ENCODE peak calls at places on chromosomes 6 and 20, in five cellular contexts. J, I, R, K and Q are unnamed samples.

GRCh38 chr20:49278817-49279676 is 1.2 kb upstream of the ZNFX1 start:
- DNase-seq in J (no peak), I (no peak), R (no peak), K (no peak), Q (no peak)

GRCh38 chr6:111478749-111479148 is 4.3 kb downstream of the REV3L start:
- DNase-seq in J (no peak), I (peak), R (peak), K (peak), Q (no peak)

GRCh38 chr6:31865205-31866118 is 2.8 kb upstream of the NEU1 start:
- DNase-seq in J (no peak), I (peak), R (no peak), K (no peak), Q (no peak)

GRCh38 chr6:27669798-27670301 is 196.9 kb upstream of the ZNF184 start:
- DNase-seq in J (no peak), I (no peak), R (no peak), K (no peak), Q (no peak)

GRCh38 chr6:53159558-53159957 is 10.9 kb upstream of the GCM1 start:
- DNase-seq in J (no peak), I (no peak), R (no peak), K (no peak), Q (no peak)

GRCh38 chr6:12190252-12190651 is 99.9 kb upstream of the EDN1 start:
- DNase-seq in J (no peak), I (no peak), R (no peak), K (no peak), Q (no peak)

GRCh38 chr6:137494967-137495595 is 887 bp upstream of the OLIG3 start:
- DNase-seq in J (no peak), I (peak), R (no peak), K (no peak), Q (no peak)

GRCh38 chr6:44051516-44051915 is 75.7 kb downstream of the MRPL14 start:
- DNase-seq in J (no peak), I (peak), R (peak), K (no peak), Q (no peak)

GRCh38 chr6:155779421-155779820 is 323.8 kb upstream of the NOX3 start:
- DNase-seq in J (no peak), I (no peak), R (no peak), K (no peak), Q (no peak)

GRCh38 chr6:3200682-3201081 is 26.8 kb downstream of the TUBB2B start:
- DNase-seq in J (no peak), I (no peak), R (no peak), K (no peak), Q (no peak)

GRCh38 chr20:48397689-48398005 is 430.2 kb downstream of the PREX1 start:
- DNase-seq in J (no peak), I (no peak), R (no peak), K (no peak), Q (no peak)

GRCh38 chr20:1964659-1965405 is 29.0 kb downstream of the PDYN start:
- DNase-seq in J (no peak), I (no peak), R (no peak), K (no peak), Q (no peak)

GRCh38 chr6:58198301-58198700 is 880.9 kb downstream of the PRIM2 start:
- DNase-seq in J (no peak), I (no peak), R (no peak), K (no peak), Q (peak)

GRCh38 chr6:141131616-141132015 is 1001.1 kb upstream of the GJE1 start:
- DNase-seq in J (no peak), I (no peak), R (no peak), K (no peak), Q (no peak)

GRCh38 chr6:11621119-11621518 is 83.6 kb downstream of the TMEM170B start:
- DNase-seq in J (no peak), I (no peak), R (no peak), K (no peak), Q (no peak)

GRCh38 chr6:4402477-4402976 is 267.2 kb upstream of the ECI2 start:
- DNase-seq in J (no peak), I (peak), R (peak), K (no peak), Q (peak)

GRCh38 chr6:37239511-37239910 is 18.1 kb upstream of the TBC1D22B start:
- DNase-seq in J (no peak), I (no peak), R (no peak), K (no peak), Q (peak)
- H3K4me3 ChIP-seq in J (no peak), I (no peak), R (no peak), K (no peak), Q (no peak)

GRCh38 chr6:5992551-5993225 is 14.0 kb downstream of the NRN1 start:
- DNase-seq in J (no peak), I (no peak), R (no peak), K (no peak), Q (no peak)
- H3K4me3 ChIP-seq in J (no peak), I (no peak), R (no peak), K (no peak), Q (no peak)

GRCh38 chr6:89411019-89411268 is 1.1 kb downstream of the RRAGD start:
- DNase-seq in J (no peak), I (no peak), R (no peak), K (no peak), Q (no peak)

GRCh38 chr6:89414215-89414614 is 2.1 kb upstream of the RRAGD start:
- DNase-seq in J (no peak), I (no peak), R (no peak), K (no peak), Q (no peak)

GRCh38 chr6:89413006-89413400 is 930 bp upstream of the RRAGD start:
- DNase-seq in J (no peak), I (no peak), R (no peak), K (no peak), Q (no peak)

GRCh38 chr6:89411269-89412070 is 603 bp downstream of the RRAGD start:
- DNase-seq in J (no peak), I (no peak), R (no peak), K (no peak), Q (no peak)

DNA sequence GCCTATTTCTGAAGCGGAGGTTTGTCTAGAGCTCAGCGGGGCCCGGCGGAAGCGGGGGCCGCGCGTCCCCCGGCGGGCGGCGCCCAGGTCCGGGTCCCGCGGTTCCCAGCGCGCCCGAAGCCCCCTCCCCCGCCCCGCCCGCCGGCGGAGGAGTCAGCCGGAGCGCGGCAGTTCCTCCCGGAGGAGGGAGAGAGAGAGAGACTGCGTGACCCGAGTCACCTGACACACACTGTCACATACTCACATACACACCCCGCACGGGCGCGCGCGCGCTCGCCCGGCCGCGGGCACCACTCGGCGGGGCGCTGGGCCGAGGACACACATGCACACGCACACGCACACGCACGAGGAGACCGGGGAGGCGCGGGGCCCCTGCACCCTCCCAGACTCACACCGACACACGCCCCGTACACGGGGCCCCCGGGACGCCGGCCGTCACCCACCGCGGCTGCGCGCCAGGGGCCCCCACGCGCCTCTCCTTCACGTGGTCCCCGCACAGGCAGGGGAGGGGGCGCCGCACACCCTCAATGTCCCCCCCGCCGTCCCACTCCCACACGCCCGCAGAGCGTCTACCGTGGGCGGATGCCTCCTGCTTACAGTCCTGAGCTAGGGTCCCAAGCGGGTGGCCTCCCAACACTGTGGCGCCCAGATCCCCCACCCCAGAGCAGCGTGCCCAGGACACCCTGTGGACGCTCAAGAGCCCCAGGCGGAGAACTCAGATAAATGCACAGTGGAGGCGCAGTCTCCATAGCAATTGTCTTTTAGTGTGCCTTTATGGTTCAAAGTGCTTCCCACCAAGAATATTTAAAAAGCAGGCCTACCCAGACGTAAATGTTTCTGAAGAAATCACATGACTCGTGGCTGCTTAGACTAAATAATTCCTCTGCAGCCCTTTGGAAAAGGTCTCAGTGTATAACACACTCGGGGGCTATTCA is at the start of gene RRAGD:
- DNase-seq in J (no peak), I (no peak), R (no peak), K (peak), Q (no peak)
- H3K4me3 ChIP-seq in J (peak), I (peak), R (peak), K (peak), Q (peak)

DNA sequence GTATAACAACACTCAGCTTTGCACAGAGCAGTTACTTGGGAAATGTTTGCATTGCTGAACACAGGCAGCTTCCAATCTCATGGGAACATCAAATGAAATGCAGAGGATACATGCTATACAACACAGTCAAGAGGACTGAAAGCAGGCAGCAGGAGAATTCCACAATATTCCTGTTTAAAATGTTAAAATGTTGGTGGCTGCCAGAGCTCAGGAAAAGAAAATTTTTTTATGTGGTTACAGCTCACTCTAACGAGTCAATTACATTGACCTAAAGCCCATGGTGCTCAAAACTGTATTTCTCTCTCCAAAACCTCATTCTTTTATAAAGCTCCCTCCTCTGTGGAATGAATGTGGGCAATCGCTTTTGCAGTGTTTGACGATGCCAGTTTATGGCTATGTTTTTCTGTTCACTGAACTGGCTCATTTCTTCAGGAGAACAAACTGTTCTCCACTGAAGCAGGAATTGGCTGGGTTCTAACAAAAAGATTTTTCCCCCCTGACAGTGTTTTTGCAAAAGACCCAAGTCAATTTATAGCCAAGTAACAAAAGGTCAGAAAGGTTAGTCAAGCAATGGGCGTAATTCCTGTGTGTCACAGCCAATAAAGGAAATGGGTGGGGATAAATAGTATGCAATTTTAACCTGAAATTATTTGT is 69.0 kb downstream of the ZHX3 start:
- DNase-seq in J (no peak), I (peak), R (peak), K (no peak), Q (peak)
- H3K4me3 ChIP-seq in J (no peak), I (no peak), R (no peak), K (no peak), Q (peak)

GRCh38 chr6:127939442-127940066 is 38.7 kb upstream of the THEMIS start:
- DNase-seq in J (no peak), I (peak), R (no peak), K (no peak), Q (no peak)

GRCh38 chr6:127933852-127934840 is 33.3 kb upstream of the THEMIS start:
- DNase-seq in J (no peak), I (no peak), R (no peak), K (peak), Q (no peak)

GRCh38 chr6:127938701-127939100 is 37.8 kb upstream of the THEMIS start:
- DNase-seq in J (no peak), I (peak), R (peak), K (peak), Q (peak)

GRCh38 chr6:127937747-127938146 is 36.9 kb upstream of the THEMIS start:
- DNase-seq in J (no peak), I (no peak), R (no peak), K (no peak), Q (no peak)

DNA sequence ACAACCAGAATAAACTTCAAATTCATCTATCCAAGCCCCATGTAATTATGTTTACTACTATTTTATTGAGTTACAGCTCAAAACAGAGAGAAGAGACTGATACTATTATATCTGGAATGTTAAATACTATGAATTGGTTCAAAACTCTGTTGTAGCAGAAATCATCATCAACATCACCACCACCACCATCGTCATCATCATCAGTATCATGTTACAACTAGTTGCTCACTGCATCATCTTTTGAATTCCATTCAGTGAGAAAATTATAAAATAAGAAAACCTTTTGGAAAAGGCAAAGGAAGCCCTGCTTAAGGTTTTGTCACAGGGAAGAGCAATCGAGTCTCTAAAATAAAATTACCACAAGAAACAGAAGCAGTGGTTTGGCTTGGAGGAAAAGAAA is 36.2 kb upstream of the THEMIS start:
- DNase-seq in J (no peak), I (peak), R (no peak), K (no peak), Q (no peak)
- H3K4me3 ChIP-seq in J (no peak), I (no peak), R (no peak), K (no peak), Q (no peak)

GRCh38 chr6:107490568-107491058 is 696 bp downstream of the SOBP start:
- DNase-seq in J (no peak), I (no peak), R (no peak), K (no peak), Q (no peak)

GRCh38 chr6:107493158-107494057 is 3.5 kb downstream of the SOBP start:
- DNase-seq in J (no peak), I (peak), R (no peak), K (no peak), Q (no peak)

GRCh38 chr6:107491059-107491609 is 1.2 kb downstream of the SOBP start:
- DNase-seq in J (no peak), I (peak), R (no peak), K (no peak), Q (no peak)

GRCh38 chr6:107489636-107490567 is at the start of gene SOBP:
- DNase-seq in J (no peak), I (peak), R (no peak), K (peak), Q (no peak)

DNA sequence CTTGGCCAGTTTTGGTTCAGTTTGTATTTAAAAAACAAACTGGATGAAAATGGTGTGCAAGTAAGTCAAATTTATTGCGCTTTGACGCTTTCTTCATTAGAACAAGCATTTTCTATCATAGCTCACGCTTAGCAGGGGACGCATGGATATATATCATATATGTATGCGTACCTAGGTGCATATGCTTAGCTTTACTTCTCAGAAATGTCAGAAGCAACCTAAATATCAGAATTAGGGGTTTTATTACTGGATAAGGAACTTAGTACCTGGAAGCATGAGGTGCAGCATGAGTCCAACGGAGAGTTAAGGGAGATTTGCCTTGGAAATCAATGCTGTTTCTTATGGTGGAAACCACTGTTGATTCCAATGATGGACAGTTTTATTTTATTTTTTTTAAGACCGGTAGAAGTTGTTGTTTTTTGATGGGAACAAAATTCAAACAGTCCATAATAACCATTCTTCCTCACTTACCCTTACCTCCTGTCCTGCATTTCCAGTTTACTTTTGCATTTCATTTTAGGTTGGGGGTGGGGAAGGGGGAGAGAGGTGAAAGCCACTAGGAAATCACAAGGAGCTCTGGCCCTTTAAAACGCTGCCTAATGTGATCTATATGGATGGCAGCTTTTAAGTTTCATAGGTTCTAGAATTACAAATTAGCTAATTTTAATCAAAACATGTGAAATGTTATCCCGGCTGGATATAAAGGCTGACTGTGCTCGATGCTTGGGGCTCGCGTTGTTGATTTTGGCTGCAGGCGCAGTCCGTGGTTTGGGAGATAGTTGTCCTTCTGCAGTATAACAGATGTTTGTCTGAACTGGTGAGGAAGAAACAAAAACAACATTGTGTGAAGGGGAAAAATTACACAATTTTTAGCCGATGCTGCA is 2.1 kb downstream of the SOBP start:
- DNase-seq in J (no peak), I (peak), R (peak), K (no peak), Q (peak)
- H3K4me3 ChIP-seq in J (peak), I (peak), R (peak), K (no peak), Q (peak)